ENCODE peak calls at places on chromosomes 13 and 19, in five cellular contexts. A is hepatocyte, N is GM23338, K is neural progenitor cell, P is PC-3. E is an unnamed sample.

GRCh38 chr13:114263590-114263989 is 17.8 kb upstream of the UPF3A start:
- DNase-seq in N (no peak), K (no peak), P (no peak), A (no peak), E (no peak)

GRCh38 chr13:73572824-73573223 is 514.0 kb downstream of the KLF5 start:
- DNase-seq in A (no peak), N (no peak), P (no peak), K (no peak), E (no peak)

GRCh38 chr19:10453852-10454251 is 33.5 kb downstream of the PDE4A start:
- DNase-seq in P (no peak), A (no peak), N (no peak), K (no peak), E (no peak)

GRCh38 chr13:22092791-22093545 is 422.1 kb downstream of the FGF9 start:
- DNase-seq in K (no peak), P (no peak), A (no peak), N (no peak), E (no peak)

GRCh38 chr13:40283666-40284065 is 382.8 kb downstream of the FOXO1 start:
- DNase-seq in A (no peak), N (no peak), P (peak; percentile 82), K (no peak), E (no peak)

GRCh38 chr13:113647351-113648217 is 10.4 kb downstream of the ATP4B start:
- DNase-seq in N (no peak), K (no peak), P (peak; percentile 82), A (peak; percentile 51), E (peak; percentile 85)

GRCh38 chr13:82341116-82341515 is 1541.2 kb downstream of the SLITRK1 start:
- DNase-seq in N (no peak), A (no peak), P (no peak), K (no peak), E (no peak)

GRCh38 chr13:23268441-23268840 is 87.7 kb downstream of the SGCG start:
- DNase-seq in P (no peak), A (no peak), K (no peak), N (no peak), E (no peak)

GRCh38 chr13:112245959-112246358 is 130.2 kb upstream of the SPACA7 start:
- DNase-seq in K (no peak), A (no peak), N (no peak), P (no peak), E (no peak)

GRCh38 chr13:91809161-91809560 is 410.7 kb downstream of the GPC5 start:
- DNase-seq in P (no peak), A (no peak), N (no peak), K (no peak), E (no peak)

GRCh38 chr13:100589178-100589725 is 663 bp upstream of the GGACT start:
- DNase-seq in N (no peak), A (no peak), P (no peak), K (no peak), E (no peak)
- TF ChIP-seq EZH2phosphoT487 in N (no peak), A (no peak), P (no peak), K (no peak), E (no peak)

GRCh38 chr13:36029171-36029570 is 102.0 kb downstream of the DCLK1 start:
- DNase-seq in K (no peak), A (no peak), P (peak; percentile 68), N (no peak), E (no peak)

GRCh38 chr13:36030670-36031331 is 100.4 kb downstream of the DCLK1 start:
- DNase-seq in P (peak; percentile 39), K (peak; percentile 3), N (peak; percentile 27), A (peak; percentile 15), E (peak; percentile 20)

GRCh38 chr13:36031490-36031889 is 99.7 kb downstream of the DCLK1 start:
- DNase-seq in A (no peak), N (no peak), P (no peak), K (no peak), E (no peak)

GRCh38 chr13:36028359-36028758 is 102.8 kb downstream of the DCLK1 start:
- DNase-seq in K (no peak), P (no peak), N (no peak), A (no peak), E (no peak)

GRCh38 chr13:36026556-36026955 is 104.6 kb downstream of the DCLK1 start:
- DNase-seq in K (no peak), A (no peak), N (no peak), P (no peak), E (no peak)
- H2AFZ ChIP-seq in K (no peak overlapping the region), A (no peak overlapping the region), N (no peak overlapping the region), P (no peak overlapping the region), E (no peak overlapping the region)

GRCh38 chr19:55299991-55300390 is 16.2 kb downstream of the BRSK1 start:
- DNase-seq in A (no peak), K (no peak), P (no peak), N (no peak), E (no peak)

GRCh38 chr19:55304279-55304978 is 20.6 kb downstream of the BRSK1 start:
- DNase-seq in P (peak; percentile 54), A (peak; percentile 44), N (peak; percentile 92), K (peak; percentile 83), E (peak; percentile 74)

GRCh38 chr19:55303477-55303876 is 19.7 kb downstream of the BRSK1 start:
- DNase-seq in K (no peak), P (no peak), A (no peak), N (no peak), E (no peak)

GRCh38 chr19:55300821-55301458 is 17.1 kb downstream of the BRSK1 start:
- DNase-seq in N (no peak), P (no peak), A (no peak), K (peak; percentile 72), E (no peak)

GRCh38 chr19:55301459-55302331 is 17.9 kb downstream of the BRSK1 start:
- DNase-seq in A (peak; percentile 91), N (peak; percentile 96), P (peak; percentile 91), K (peak; percentile 95), E (peak; percentile 99)
- TF ChIP-seq EZH2phosphoT487 in A (no peak), N (no peak), P (no peak), K (no peak), E (no peak)

GRCh38 chr13:83996415-83996814 is 114.1 kb upstream of the SLITRK1 start:
- DNase-seq in A (no peak), N (no peak), K (no peak), P (no peak), E (no peak)
- H2AFZ ChIP-seq in A (no peak overlapping the region), N (peak overlapping the region; percentile 83), K (peak overlapping the region; percentile 63), P (no peak overlapping the region), E (no peak overlapping the region)